ENCODE peak calls at places on chromosomes 7 and 10, in seven cellular contexts. X, Q, C, R, M, G and U are unnamed samples. For H3K36me3, the result is how much of the 10 kb centered on the place peaks cover.

GRCh38 chr10:102424916-102425315 is 4.3 kb downstream of the FBXL15 start:
- DNase-seq in Q (no peak), C (no peak), X (no peak), R (no peak), M (no peak), G (no peak), U (no peak)

GRCh38 chr7:66187894-66188293 is 17.2 kb upstream of the TPST1 start:
- DNase-seq in M (no peak), R (no peak), C (no peak), X (no peak), G (peak), Q (no peak), U (peak)

GRCh38 chr7:139054101-139054500 is 18.3 kb upstream of the ZC3HAV1L start:
- DNase-seq in M (no peak), G (no peak), R (no peak), Q (no peak), X (no peak), C (no peak), U (no peak)

GRCh38 chr10:122077311-122077875 is 88.4 kb downstream of the TACC2 start:
- DNase-seq in M (no peak), C (no peak), R (no peak), G (no peak), X (no peak), Q (no peak), U (no peak)

GRCh38 chr10:42367532-42368230 is 270.7 kb downstream of the ZNF33B start:
- DNase-seq in G (peak), C (no peak), X (no peak), R (no peak), Q (peak), M (peak), U (peak)

GRCh38 chr7:134854816-134855215 is 75.4 kb downstream of the CALD1 start:
- DNase-seq in Q (peak), C (no peak), X (no peak), M (no peak), G (no peak), R (no peak), U (no peak)

GRCh38 chr10:124543971-124544370 is 82.3 kb downstream of the LHPP start:
- DNase-seq in R (no peak), X (no peak), Q (no peak), C (no peak), M (no peak), G (no peak), U (no peak)

GRCh38 chr10:9957352-9957751 is 1060.3 kb upstream of the CELF2 start:
- DNase-seq in X (no peak), R (no peak), G (no peak), Q (peak), C (no peak), M (peak), U (no peak)

GRCh38 chr10:117496031-117496430 is 46.5 kb upstream of the EMX2 start:
- DNase-seq in X (no peak), G (no peak), Q (no peak), C (no peak), M (no peak), R (no peak), U (no peak)

GRCh38 chr10:24255907-24256306 is 47.0 kb downstream of the KIAA1217 start:
- DNase-seq in G (no peak), X (no peak), M (no peak), R (no peak), Q (no peak), C (peak), U (no peak)

GRCh38 chr10:6743291-6743849 is 163.3 kb upstream of the PRKCQ start:
- DNase-seq in Q (no peak), X (no peak), C (no peak), R (no peak), G (no peak), M (no peak), U (no peak)

GRCh38 chr7:88328787-88329186 is 22.1 kb upstream of the STEAP4 start:
- DNase-seq in R (no peak), G (no peak), Q (no peak), C (no peak), M (no peak), X (no peak), U (no peak)

GRCh38 chr10:117736655-117737054 is 194.1 kb downstream of the EMX2 start:
- DNase-seq in M (no peak), C (no peak), R (no peak), Q (no peak), X (peak), G (no peak), U (no peak)

GRCh38 chr7:32587431-32587948 is 92.2 kb downstream of the AVL9 start:
- DNase-seq in M (peak), C (no peak), R (no peak), G (no peak), Q (peak), X (no peak), U (no peak)

GRCh38 chr10:119521443-119522204 is 20.9 kb downstream of the RGS10 start:
- DNase-seq in X (peak), G (no peak), R (no peak), Q (peak), C (no peak), M (peak), U (no peak)

GRCh38 chr7:74606101-74606908 is 51.2 kb upstream of the GTF2I start:
- DNase-seq in X (no peak), G (peak), M (no peak), R (no peak), C (peak), Q (no peak), U (peak)

GRCh38 chr10:37289833-37290464 is 164.6 kb downstream of the ANKRD30A start:
- DNase-seq in X (no peak), M (no peak), Q (no peak), C (no peak), R (no peak), G (no peak), U (no peak)

GRCh38 chr10:93821051-93821772 is 63.5 kb downstream of the LGI1 start:
- DNase-seq in X (peak), C (peak), M (peak), Q (peak), G (no peak), R (no peak), U (no peak)

GRCh38 chr7:101238226-101239182 is 902 bp upstream of the CLDN15 start:
- DNase-seq in Q (no peak), R (no peak), C (no peak), M (no peak), G (no peak), X (no peak), U (no peak)

GRCh38 chr7:82050134-82050533 is 280.3 kb upstream of the HGF start:
- DNase-seq in G (no peak), X (peak), R (no peak), Q (peak), C (no peak), M (peak), U (no peak)

GRCh38 chr10:121267236-121268003 is 330.8 kb downstream of the FGFR2 start:
- DNase-seq in Q (no peak), G (no peak), C (no peak), X (no peak), R (no peak), M (no peak), U (no peak)

GRCh38 chr7:6589151-6589828 is 531 bp upstream of the INTS15 start:
- DNase-seq in C (no peak), R (no peak), X (no peak), Q (no peak), M (no peak), G (no peak), U (no peak)

GRCh38 chr10:29643785-29644501 is 9.2 kb upstream of the SVIL start:
- DNase-seq in R (no peak), M (no peak), X (no peak), Q (peak), C (no peak), G (peak), U (peak)

GRCh38 chr10:99766282-99766681 is 16.2 kb upstream of the ABCC2 start:
- DNase-seq in M (no peak), G (no peak), R (no peak), C (no peak), X (no peak), Q (no peak), U (no peak)

GRCh38 chr10:96452494-96452893 is 61.2 kb downstream of the TLL2 start:
- DNase-seq in R (no peak), Q (no peak), G (no peak), C (no peak), M (no peak), X (no peak), U (no peak)

GRCh38 chr7:122067077-122067476 is 77.0 kb downstream of the AASS start:
- DNase-seq in R (no peak), C (peak), M (no peak), G (no peak), Q (no peak), X (no peak), U (no peak)

GRCh38 chr10:92213049-92213448 is 77.8 kb downstream of the CPEB3 start:
- DNase-seq in X (no peak), M (no peak), C (no peak), G (no peak), Q (no peak), R (no peak), U (no peak)

GRCh38 chr10:91556691-91557529 is 76.0 kb downstream of the PPP1R3C start:
- DNase-seq in X (no peak), M (peak), G (no peak), R (no peak), Q (no peak), C (no peak), U (peak)

GRCh38 chr7:45715471-45716352 is 141.5 kb downstream of the ADCY1 start:
- DNase-seq in R (no peak), X (no peak), Q (no peak), C (no peak), G (no peak), M (no peak), U (no peak)

GRCh38 chr10:103727546-103727963 is 127.8 kb downstream of the SH3PXD2A start:
- DNase-seq in X (no peak), Q (no peak), G (no peak), C (no peak), M (no peak), R (no peak), U (no peak)

GRCh38 chr10:114541081-114541833 is 116.8 kb downstream of the ABLIM1 start:
- DNase-seq in R (no peak), M (peak), G (peak), C (no peak), Q (peak), X (no peak), U (peak)

GRCh38 chr7:79761876-79762429 is 308.5 kb upstream of the MAGI2 start:
- DNase-seq in Q (no peak), C (no peak), G (no peak), R (no peak), M (no peak), X (no peak), U (no peak)

GRCh38 chr7:98420966-98421612 is 20.2 kb upstream of the BAIAP2L1 start:
- DNase-seq in R (peak), X (peak), Q (no peak), M (peak), G (no peak), C (peak), U (peak)

GRCh38 chr10:101400529-101400928 is 46.6 kb downstream of the BTRC start:
- DNase-seq in C (no peak), Q (peak), X (no peak), G (no peak), M (peak), R (no peak), U (no peak)

GRCh38 chr10:16478801-16479200 is 42.0 kb downstream of the PTER start:
- DNase-seq in R (no peak), X (no peak), Q (no peak), G (no peak), C (no peak), M (no peak), U (no peak)

GRCh38 chr7:26305048-26305868 is 13.6 kb downstream of the SNX10 start:
- DNase-seq in M (no peak), Q (no peak), R (no peak), X (no peak), C (no peak), G (no peak), U (no peak)

GRCh38 chr7:23285657-23286646 is 13.2 kb upstream of the MALSU1 start:
- DNase-seq in C (no peak), Q (no peak), R (no peak), G (no peak), X (no peak), M (no peak), U (no peak)

DNA sequence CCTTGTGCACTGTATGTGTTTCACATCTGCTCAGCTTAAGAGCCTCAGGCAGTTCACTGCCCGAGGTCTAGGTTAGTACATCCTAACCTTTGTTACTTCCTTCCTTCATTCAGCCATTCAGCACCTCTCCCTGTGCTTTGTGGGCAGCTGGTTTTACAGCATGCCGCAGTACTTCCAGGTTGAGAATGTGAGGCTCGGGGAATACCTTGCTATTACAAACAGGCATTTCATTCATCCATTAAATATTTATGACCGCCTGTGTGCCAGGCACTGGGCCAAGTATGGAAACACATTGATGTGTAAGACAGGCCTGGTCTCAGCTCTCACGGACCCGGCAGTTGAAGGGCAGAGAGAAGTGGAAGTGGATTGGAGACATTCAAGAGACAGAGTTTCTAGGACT is 82.4 kb downstream of the SHH start:
- DNase-seq in R (no peak), C (no peak), G (no peak), Q (peak), M (peak), X (no peak), U (peak)
- H3K36me3 ChIP-seq in R (under half), C (under half), G (under half), Q (under half), M (under half), X (under half), U (under half)

GRCh38 chr10:84607044-84607443 is 278.7 kb downstream of the CCSER2 start:
- DNase-seq in X (no peak), C (no peak), R (no peak), M (no peak), G (peak), Q (no peak), U (no peak)
- H3K27ac ChIP-seq in X (no peak), C (no peak), R (no peak), M (no peak), G (no peak), Q (no peak), U (no peak)

GRCh38 chr7:968205-968754 is 7.1 kb downstream of the COX19 start:
- DNase-seq in C (no peak), M (no peak), R (no peak), X (no peak), G (no peak), Q (no peak), U (no peak)
- H3K36me3 ChIP-seq in C (under half), M (under half), R (under half), X (under half), G (under half), Q (under half), U (under half)

GRCh38 chr10:13990918-13991317 is 339.8 kb downstream of the FRMD4A start:
- DNase-seq in X (no peak), M (peak), Q (peak), C (no peak), R (no peak), G (no peak), U (no peak)
- H3K27ac ChIP-seq in X (no peak), M (peak), Q (peak), C (no peak), R (no peak), G (peak), U (no peak)

GRCh38 chr7:130133029-130133774 is 62.9 kb downstream of the KLHDC10 start:
- DNase-seq in C (no peak), R (no peak), Q (no peak), G (no peak), X (no peak), M (no peak), U (no peak)
- H3K36me3 ChIP-seq in C (under half), R (under half), Q (under half), G (under half), X (under half), M (under half), U (under half)

GRCh38 chr7:92808635-92809034 is 27.7 kb downstream of the CDK6 start:
- DNase-seq in R (no peak), M (peak), C (no peak), Q (no peak), X (no peak), G (no peak), U (no peak)
- H3K27ac ChIP-seq in R (no peak), M (no peak), C (no peak), Q (no peak), X (no peak), G (no peak), U (no peak)

GRCh38 chr10:86439544-86439943 is 72.9 kb upstream of the GRID1 start:
- DNase-seq in M (peak), Q (peak), G (peak), C (no peak), R (no peak), X (no peak), U (peak)

GRCh38 chr10:86437447-86437846 is 70.9 kb upstream of the GRID1 start:
- DNase-seq in Q (no peak), C (no peak), R (no peak), M (no peak), G (no peak), X (no peak), U (no peak)

GRCh38 chr10:86434651-86435050 is 68.1 kb upstream of the GRID1 start:
- DNase-seq in X (no peak), C (no peak), M (no peak), Q (no peak), R (no peak), G (no peak), U (no peak)

GRCh38 chr10:86438091-86438749 is 71.6 kb upstream of the GRID1 start:
- DNase-seq in G (no peak), R (no peak), C (no peak), X (no peak), Q (no peak), M (no peak), U (no peak)

DNA sequence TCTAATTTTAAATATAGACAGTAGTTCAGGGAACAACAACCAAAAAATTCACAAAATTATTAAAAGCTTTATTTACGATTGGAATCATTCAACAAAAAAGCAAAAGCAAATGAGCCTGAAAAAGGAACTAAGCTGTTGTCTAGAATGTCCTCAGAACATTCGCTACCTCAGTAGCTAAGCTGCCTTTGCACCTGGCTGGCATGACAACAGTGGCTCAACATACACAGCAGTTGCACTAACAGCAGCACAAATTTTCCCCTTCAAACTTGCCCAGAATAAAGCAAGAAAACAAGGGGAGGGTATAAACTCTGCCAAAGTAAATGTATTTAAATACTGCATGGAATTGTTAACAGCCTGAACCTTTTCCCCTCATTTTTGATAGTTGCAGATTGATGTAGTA is 70.4 kb upstream of the GRID1 start:
- DNase-seq in R (no peak), G (no peak), Q (no peak), X (no peak), M (no peak), C (no peak), U (no peak)
- H3K36me3 ChIP-seq in R (under half), G (under half), Q (under half), X (under half), M (under half), C (under half), U (under half)

GRCh38 chr10:44008917-44009620 is 360.4 kb upstream of the ZNF32 start:
- DNase-seq in M (no peak), X (no peak), C (no peak), G (no peak), R (no peak), Q (no peak), U (no peak)
- H3K27ac ChIP-seq in M (no peak), X (no peak), C (no peak), G (peak), R (no peak), Q (no peak), U (no peak)